ENCODE peak calls at places on chromosomes 5 and 9, in ten cellular contexts. B is CD8-positive, alpha-beta T cell; P is brain microvascular endothelial cell; A is activated CD4-positive, alpha-beta T cell treated with anti-CD3 and anti-CD28 coated beads, Interleukin-2, amount 50 U/mL, for 1 hour; J is foreskin fibroblast; R is breast epithelium; Q is NT2/D1; K is neural crest cell; V is pancreas; G is left colon. Z is an unnamed sample.

GRCh38 chr9:72274916-72275315 is 90.1 kb downstream of the ZFAND5 start:
- DNase-seq in R (no peak), Q (no peak), K (no peak), V (no peak), P (no peak), G (no peak), A (no peak), J (no peak), B (no peak), Z (no peak)

GRCh38 chr9:100011062-100011681 is 87.6 kb downstream of the ERP44 start:
- DNase-seq in P (peak; percentile 24), B (peak; percentile 50), J (peak; percentile 25), A (no peak), Q (peak; percentile 51), G (no peak), K (peak; percentile 36), V (no peak), R (no peak), Z (no peak)

GRCh38 chr9:113796651-113797426 is 79.3 kb upstream of the ZNF618 start:
- DNase-seq in G (no peak), P (no peak), V (no peak), B (no peak), A (no peak), R (no peak), K (no peak), J (no peak), Q (no peak), Z (no peak)

GRCh38 chr9:116417464-116417863 is 263.9 kb downstream of the PAPPA start:
- DNase-seq in B (no peak), A (no peak), V (no peak), P (no peak), G (no peak), J (peak; percentile 34), K (no peak), R (no peak), Q (no peak), Z (no peak)

GRCh38 chr5:149210229-149210628 is 61.4 kb upstream of the AFAP1L1 start:
- DNase-seq in B (no peak), K (no peak), A (no peak), R (no peak), P (peak; percentile 73), V (no peak), G (no peak), Q (no peak), J (peak; percentile 43), Z (no peak)

GRCh38 chr5:87195616-87196015 is 72.1 kb upstream of the RASA1 start:
- DNase-seq in R (no peak), B (no peak), J (peak; percentile 20), K (no peak), Q (no peak), V (no peak), G (no peak), A (no peak), P (peak; percentile 15), Z (no peak)

GRCh38 chr9:132702254-132702653 is 32.0 kb downstream of the GTF3C4 start:
- DNase-seq in V (no peak), K (no peak), R (no peak), B (no peak), Q (no peak), J (no peak), G (no peak), A (no peak), P (no peak), Z (no peak)

GRCh38 chr5:14721990-14722656 is 57.6 kb downstream of the OTULIN start:
- DNase-seq in Q (no peak), K (no peak), P (no peak), A (no peak), J (peak; percentile 23), R (no peak), B (no peak), V (no peak), G (no peak), Z (no peak)

GRCh38 chr5:132086277-132086794 is 12.7 kb downstream of the CSF2 start:
- DNase-seq in A (no peak), R (no peak), V (no peak), B (no peak), G (no peak), P (peak; percentile 92), K (no peak), Q (no peak), J (peak; percentile 97), Z (no peak)

GRCh38 chr5:36740259-36740898 is 134.0 kb downstream of the SLC1A3 start:
- DNase-seq in K (no peak), A (no peak), Q (no peak), R (no peak), B (no peak), J (no peak), P (no peak), G (no peak), V (peak; percentile 48), Z (no peak)

GRCh38 chr9:94533155-94533554 is 21.7 kb upstream of the PCAT7 start:
- DNase-seq in B (no peak), K (no peak), R (no peak), Q (no peak), P (no peak), G (no peak), A (no peak), V (no peak), J (no peak), Z (no peak)

GRCh38 chr9:5593904-5594303 is 35.0 kb upstream of the RIC1 start:
- DNase-seq in V (no peak), A (no peak), J (no peak), R (no peak), Q (no peak), P (no peak), K (no peak), G (no peak), B (no peak), Z (no peak)

GRCh38 chr9:76887951-76888350 is 18.0 kb downstream of the PRUNE2 start:
- DNase-seq in A (no peak), J (no peak), G (no peak), B (no peak), Q (peak; percentile 54), K (no peak), R (no peak), V (no peak), P (no peak), Z (no peak)

GRCh38 chr5:150710165-150710564 is 9.3 kb upstream of the RBM22 start:
- DNase-seq in P (no peak), Q (no peak), G (no peak), A (no peak), R (no peak), J (no peak), K (no peak), V (no peak), B (no peak), Z (no peak)

GRCh38 chr5:61840354-61840753 is 465.7 kb upstream of the KIF2A start:
- DNase-seq in Q (peak; percentile 32), K (no peak), J (no peak), V (no peak), A (no peak), P (peak; percentile 62), R (no peak), G (no peak), B (no peak), Z (no peak)

GRCh38 chr5:146877178-146877681 is 1.3 kb downstream of the PPP2R2B start:
- DNase-seq in V (no peak), K (no peak), Q (no peak), J (no peak), A (no peak), B (peak; percentile 4), G (no peak), P (no peak), R (no peak), Z (no peak)

Z was measured in tibial nerve.